ENCODE peak calls at places on chromosomes 5 and 9, in five cellular contexts. M is non-pigmented ciliary epithelial cell, J is colonic mucosa, K is NCI-H1417, A is M059J. W is an unnamed sample.

GRCh38 chr9:36149197-36149596 is 12.7 kb downstream of the GLIPR2 start:
- DNase-seq in M (no peak), J (no peak), K (no peak), A (peak), W (peak)

GRCh38 chr9:81827616-81828296 is 100.5 kb upstream of the SPATA31D4 start:
- DNase-seq in M (no peak), J (no peak), K (no peak), A (peak), W (no peak)

GRCh38 chr9:86487222-86487841 is 133.1 kb upstream of the TUT7 start:
- DNase-seq in M (peak), J (no peak), K (peak), A (peak), W (peak)

GRCh38 chr5:72845889-72846288 is 29.4 kb downstream of the TNPO1 start:
- DNase-seq in M (no peak), J (no peak), K (no peak), A (no peak), W (no peak)

GRCh38 chr5:121969660-121970295 is 8.0 kb downstream of the SRFBP1 start:
- DNase-seq in M (no peak), J (no peak), K (no peak), A (peak), W (peak)

GRCh38 chr9:87077986-87078385 is 130.7 kb upstream of the GAS1 start:
- DNase-seq in M (no peak), J (no peak), K (no peak), A (no peak), W (no peak)

GRCh38 chr5:117054808-117055398 is 480.3 kb upstream of the SEMA6A start:
- DNase-seq in M (no peak), J (no peak), K (peak), A (no peak), W (no peak)

GRCh38 chr9:114061830-114062474 is 16.1 kb downstream of the AMBP start:
- DNase-seq in M (no peak), J (peak), K (no peak), A (no peak), W (no peak)

GRCh38 chr5:55159763-55160492 is at the start of gene GPX8:
- DNase-seq in M (peak), J (peak), K (peak), A (peak), W (peak)

GRCh38 chr5:181133610-181134231 is 2.8 kb upstream of the OR2V1 start:
- DNase-seq in M (peak), J (peak), K (no peak), A (peak), W (peak)

GRCh38 chr5:42900734-42901133 is 89.0 kb upstream of the SELENOP start:
- DNase-seq in M (no peak), J (no peak), K (no peak), A (no peak), W (no peak)

GRCh38 chr9:10050016-10050415 is 562.8 kb downstream of the PTPRD start:
- DNase-seq in M (peak), J (no peak), K (no peak), A (no peak), W (peak)

GRCh38 chr5:39518516-39518915 is 93.7 kb upstream of the DAB2 start:
- DNase-seq in M (no peak), J (no peak), K (no peak), A (peak), W (peak)

GRCh38 chr5:169099801-169100734 is 200.9 kb downstream of the SLIT3 start:
- DNase-seq in M (no peak), J (peak), K (no peak), A (peak), W (no peak)

GRCh38 chr5:53983568-53984465 is 326.6 kb downstream of the ARL15 start:
- DNase-seq in M (no peak), J (no peak), K (no peak), A (peak), W (no peak)

GRCh38 chr5:67267522-67268232 is 71.1 kb upstream of the CD180 start:
- DNase-seq in M (no peak), J (peak), K (no peak), A (no peak), W (no peak)

GRCh38 chr5:163532203-163532892 is 26.9 kb downstream of the MAT2B start:
- DNase-seq in M (no peak), J (no peak), K (no peak), A (no peak), W (no peak)

GRCh38 chr9:124663046-124663961 is 107.8 kb downstream of the NR6A1 start:
- DNase-seq in M (no peak), J (no peak), K (no peak), A (peak), W (peak)

GRCh38 chr5:33272288-33272687 is 168.5 kb upstream of the TARS1 start:
- DNase-seq in M (peak), J (no peak), K (no peak), A (peak), W (peak)

GRCh38 chr9:95249986-95250385 is 67.5 kb downstream of the FANCC start:
- DNase-seq in M (no peak), J (no peak), K (peak), A (no peak), W (no peak)

GRCh38 chr5:103079796-103080195 is 40.1 kb downstream of the GIN1 start:
- DNase-seq in M (no peak), J (no peak), K (no peak), A (no peak), W (no peak)

GRCh38 chr5:38596997-38597396 is 40.6 kb upstream of the LIFR start:
- DNase-seq in M (no peak), J (no peak), K (no peak), A (no peak), W (no peak)

GRCh38 chr5:126384985-126385384 is 38.2 kb upstream of the GRAMD2B start:
- DNase-seq in M (peak), J (no peak), K (peak), A (peak), W (peak)

GRCh38 chr5:15645376-15645775 is 145.4 kb downstream of the FBXL7 start:
- DNase-seq in M (no peak), J (no peak), K (no peak), A (peak), W (peak)

GRCh38 chr9:129624168-129624759 is 1.7 kb upstream of the NTMT1 start:
- DNase-seq in M (no peak), J (peak), K (peak), A (peak), W (peak)

GRCh38 chr9:21060919-21061561 is 16.7 kb downstream of the IFNB1 start:
- DNase-seq in M (peak), J (no peak), K (no peak), A (peak), W (peak)

GRCh38 chr5:138829341-138829740 is 45.8 kb downstream of the LRRTM2 start:
- DNase-seq in M (no peak), J (no peak), K (no peak), A (peak), W (no peak)

GRCh38 chr5:160133918-160134304 is 14.7 kb upstream of the PWWP2A start:
- DNase-seq in M (no peak), J (no peak), K (no peak), A (no peak), W (peak)

GRCh38 chr5:145941677-145942130 is 5.3 kb downstream of the SH3RF2 start:
- DNase-seq in M (no peak), J (no peak), K (no peak), A (peak), W (peak)

GRCh38 chr9:116088396-116088795 is 65.2 kb upstream of the PAPPA start:
- DNase-seq in M (no peak), J (no peak), K (no peak), A (no peak), W (no peak)

GRCh38 chr5:64299805-64300204 is 134.2 kb downstream of the RNF180 start:
- DNase-seq in M (no peak), J (no peak), K (no peak), A (no peak), W (no peak)

GRCh38 chr9:15287309-15287708 is 19.7 kb downstream of the TTC39B start:
- DNase-seq in M (no peak), J (peak), K (no peak), A (no peak), W (no peak)

GRCh38 chr9:22427226-22427880 is 19.3 kb upstream of the DMRTA1 start:
- DNase-seq in M (no peak), J (no peak), K (no peak), A (no peak), W (no peak)

GRCh38 chr5:79694652-79695051 is 5.0 kb downstream of the CMYA5 start:
- DNase-seq in M (no peak), J (no peak), K (no peak), A (no peak), W (no peak)

GRCh38 chr9:98958271-98958989 is 14.7 kb downstream of the COL15A1 start:
- DNase-seq in M (peak), J (no peak), K (no peak), A (peak), W (peak)

GRCh38 chr5:406041-406440 is 36.9 kb upstream of the EXOC3 start:
- DNase-seq in M (no peak), J (no peak), K (no peak), A (no peak), W (no peak)